ENCODE peak calls at places on chromosomes 11 and 22, in eight cellular contexts. One of them, this sample, is unnamed.

GRCh38 chr22:28917747-28918543 is 34.6 kb downstream of the ZNRF3 start:
- DNase-seq in HT1080: no peak
- DNase-seq in MCF 10A: no peak
- DNase-seq in NCI-H526: peak
- DNase-seq in putamen: no peak
- DNase-seq in left lobe of liver: no peak
- DNase-seq in hepatic stellate cell: no peak
- DNase-seq in ureter: no peak
- DNase-seq in this sample: peak

GRCh38 chr11:72436667-72437066 is 2.3 kb upstream of the CLPB start:
- DNase-seq in ureter: no peak
- DNase-seq in HT1080: no peak
- DNase-seq in NCI-H526: no peak
- DNase-seq in MCF 10A: no peak
- DNase-seq in hepatic stellate cell: no peak
- DNase-seq in putamen: no peak
- DNase-seq in left lobe of liver: no peak
- DNase-seq in this sample: no peak

GRCh38 chr22:38239101-38239761 is 33.6 kb downstream of the TMEM184B start:
- DNase-seq in NCI-H526: no peak
- DNase-seq in putamen: peak
- DNase-seq in hepatic stellate cell: peak
- DNase-seq in HT1080: peak
- DNase-seq in ureter: peak
- DNase-seq in MCF 10A: peak
- DNase-seq in left lobe of liver: no peak
- DNase-seq in this sample: no peak

GRCh38 chr11:119316017-119316728 is 757 bp downstream of the MCAM start:
- DNase-seq in ureter: no peak
- DNase-seq in HT1080: peak
- DNase-seq in NCI-H526: peak
- DNase-seq in MCF 10A: peak
- DNase-seq in left lobe of liver: no peak
- DNase-seq in hepatic stellate cell: peak
- DNase-seq in putamen: peak
- DNase-seq in this sample: peak

GRCh38 chr11:43837879-43838278 is 42.8 kb upstream of the ALKBH3 start:
- DNase-seq in putamen: no peak
- DNase-seq in hepatic stellate cell: no peak
- DNase-seq in ureter: no peak
- DNase-seq in HT1080: no peak
- DNase-seq in left lobe of liver: no peak
- DNase-seq in MCF 10A: no peak
- DNase-seq in NCI-H526: no peak
- DNase-seq in this sample: no peak

GRCh38 chr11:134609361-134610115 is 197.5 kb upstream of the B3GAT1 start:
- DNase-seq in hepatic stellate cell: no peak
- DNase-seq in HT1080: no peak
- DNase-seq in putamen: no peak
- DNase-seq in MCF 10A: no peak
- DNase-seq in ureter: no peak
- DNase-seq in left lobe of liver: no peak
- DNase-seq in NCI-H526: no peak
- DNase-seq in this sample: no peak

GRCh38 chr22:31537019-31537535 is 40.7 kb downstream of the SFI1 start:
- DNase-seq in HT1080: no peak
- DNase-seq in putamen: no peak
- DNase-seq in NCI-H526: no peak
- DNase-seq in ureter: no peak
- DNase-seq in left lobe of liver: no peak
- DNase-seq in MCF 10A: no peak
- DNase-seq in hepatic stellate cell: no peak
- DNase-seq in this sample: no peak

GRCh38 chr11:130523166-130523565 is 74.7 kb downstream of the ADAMTS15 start:
- DNase-seq in MCF 10A: no peak
- DNase-seq in ureter: no peak
- DNase-seq in putamen: no peak
- DNase-seq in left lobe of liver: no peak
- DNase-seq in NCI-H526: no peak
- DNase-seq in hepatic stellate cell: no peak
- DNase-seq in HT1080: no peak
- DNase-seq in this sample: no peak

GRCh38 chr11:78168539-78169477 is 19.6 kb downstream of the KCTD21 start:
- DNase-seq in HT1080: no peak
- DNase-seq in MCF 10A: peak
- DNase-seq in ureter: peak
- DNase-seq in NCI-H526: no peak
- DNase-seq in hepatic stellate cell: peak
- DNase-seq in left lobe of liver: peak
- DNase-seq in putamen: no peak
- DNase-seq in this sample: peak

GRCh38 chr22:49143812-49144211 is 683.9 kb downstream of the BRD1 start:
- DNase-seq in left lobe of liver: no peak
- DNase-seq in NCI-H526: no peak
- DNase-seq in hepatic stellate cell: no peak
- DNase-seq in putamen: no peak
- DNase-seq in ureter: no peak
- DNase-seq in HT1080: no peak
- DNase-seq in MCF 10A: no peak
- DNase-seq in this sample: no peak

GRCh38 chr22:50625568-50626313 is 2.2 kb downstream of the ARSA start:
- DNase-seq in MCF 10A: no peak
- DNase-seq in hepatic stellate cell: no peak
- DNase-seq in NCI-H526: no peak
- DNase-seq in HT1080: no peak
- DNase-seq in putamen: no peak
- DNase-seq in ureter: no peak
- DNase-seq in left lobe of liver: peak
- DNase-seq in this sample: no peak

GRCh38 chr22:43892183-43892894 is 526 bp upstream of the PNPLA5 start:
- DNase-seq in putamen: no peak
- DNase-seq in left lobe of liver: no peak
- DNase-seq in hepatic stellate cell: no peak
- DNase-seq in HT1080: no peak
- DNase-seq in MCF 10A: no peak
- DNase-seq in NCI-H526: no peak
- DNase-seq in ureter: no peak
- DNase-seq in this sample: no peak

GRCh38 chr11:114262681-114263509 is 33.3 kb upstream of the NNMT start:
- DNase-seq in putamen: no peak
- DNase-seq in NCI-H526: peak
- DNase-seq in HT1080: no peak
- DNase-seq in MCF 10A: peak
- DNase-seq in hepatic stellate cell: peak
- DNase-seq in ureter: no peak
- DNase-seq in left lobe of liver: no peak
- DNase-seq in this sample: no peak

GRCh38 chr11:95520765-95521542 is 268.6 kb downstream of the FAM76B start:
- DNase-seq in left lobe of liver: no peak
- DNase-seq in MCF 10A: peak
- DNase-seq in putamen: no peak
- DNase-seq in NCI-H526: no peak
- DNase-seq in hepatic stellate cell: no peak
- DNase-seq in ureter: peak
- DNase-seq in HT1080: peak
- DNase-seq in this sample: no peak

GRCh38 chr22:49719046-49719445 is 108.6 kb downstream of the BRD1 start:
- DNase-seq in NCI-H526: no peak
- DNase-seq in hepatic stellate cell: no peak
- DNase-seq in ureter: no peak
- DNase-seq in left lobe of liver: no peak
- DNase-seq in putamen: no peak
- DNase-seq in HT1080: no peak
- DNase-seq in MCF 10A: no peak
- DNase-seq in this sample: no peak

GRCh38 chr11:124799384-124800225 is 601 bp downstream of the MSANTD2 start:
- DNase-seq in HT1080: peak
- DNase-seq in hepatic stellate cell: peak
- DNase-seq in left lobe of liver: peak
- DNase-seq in MCF 10A: peak
- DNase-seq in NCI-H526: peak
- DNase-seq in ureter: peak
- DNase-seq in putamen: no peak
- DNase-seq in this sample: peak

GRCh38 chr11:128462802-128463385 is 124.5 kb downstream of the ETS1 start:
- DNase-seq in putamen: no peak
- DNase-seq in ureter: no peak
- DNase-seq in NCI-H526: no peak
- DNase-seq in left lobe of liver: no peak
- DNase-seq in MCF 10A: no peak
- DNase-seq in HT1080: no peak
- DNase-seq in hepatic stellate cell: no peak
- DNase-seq in this sample: no peak

GRCh38 chr11:123473941-123474668 is 44.0 kb downstream of the GRAMD1B start:
- DNase-seq in putamen: no peak
- DNase-seq in HT1080: peak
- DNase-seq in MCF 10A: peak
- DNase-seq in left lobe of liver: no peak
- DNase-seq in ureter: no peak
- DNase-seq in NCI-H526: no peak
- DNase-seq in hepatic stellate cell: peak
- DNase-seq in this sample: no peak

GRCh38 chr11:119222308-119222707 is 16.2 kb downstream of the CBL start:
- DNase-seq in HT1080: no peak
- DNase-seq in hepatic stellate cell: peak
- DNase-seq in NCI-H526: peak
- DNase-seq in ureter: no peak
- DNase-seq in putamen: peak
- DNase-seq in MCF 10A: no peak
- DNase-seq in left lobe of liver: no peak
- DNase-seq in this sample: no peak

GRCh38 chr11:85961930-85962363 is 106.8 kb downstream of the CCDC83 start:
- DNase-seq in HT1080: no peak
- DNase-seq in NCI-H526: no peak
- DNase-seq in MCF 10A: no peak
- DNase-seq in ureter: no peak
- DNase-seq in putamen: no peak
- DNase-seq in left lobe of liver: no peak
- DNase-seq in hepatic stellate cell: no peak
- DNase-seq in this sample: no peak

GRCh38 chr22:22032906-22033802 is 50.6 kb upstream of the TOP3B start:
- DNase-seq in hepatic stellate cell: no peak
- DNase-seq in left lobe of liver: no peak
- DNase-seq in MCF 10A: no peak
- DNase-seq in NCI-H526: no peak
- DNase-seq in putamen: no peak
- DNase-seq in HT1080: no peak
- DNase-seq in ureter: no peak
- DNase-seq in this sample: no peak

GRCh38 chr11:120147950-120148270 is 10.0 kb upstream of the TRIM29 start:
- DNase-seq in HT1080: no peak
- DNase-seq in putamen: no peak
- DNase-seq in ureter: no peak
- DNase-seq in MCF 10A: peak
- DNase-seq in hepatic stellate cell: no peak
- DNase-seq in NCI-H526: no peak
- DNase-seq in left lobe of liver: peak
- DNase-seq in this sample: no peak

GRCh38 chr11:97815667-97816066 is 1205.1 kb upstream of the CNTN5 start:
- DNase-seq in NCI-H526: no peak
- DNase-seq in HT1080: no peak
- DNase-seq in hepatic stellate cell: peak
- DNase-seq in MCF 10A: no peak
- DNase-seq in left lobe of liver: no peak
- DNase-seq in putamen: no peak
- DNase-seq in ureter: no peak
- DNase-seq in this sample: no peak

GRCh38 chr22:22425783-22426624 is 82.5 kb downstream of the ZNF280B start:
- DNase-seq in putamen: no peak
- DNase-seq in NCI-H526: no peak
- DNase-seq in ureter: no peak
- DNase-seq in hepatic stellate cell: no peak
- DNase-seq in MCF 10A: no peak
- DNase-seq in left lobe of liver: no peak
- DNase-seq in HT1080: no peak
- DNase-seq in this sample: no peak

GRCh38 chr11:1453611-1454386 is 32.8 kb downstream of the MOB2 start:
- DNase-seq in NCI-H526: peak
- DNase-seq in HT1080: peak
- DNase-seq in left lobe of liver: no peak
- DNase-seq in hepatic stellate cell: no peak
- DNase-seq in MCF 10A: no peak
- DNase-seq in putamen: no peak
- DNase-seq in ureter: no peak
- DNase-seq in this sample: no peak

GRCh38 chr11:83768476-83768875 is 482.3 kb upstream of the CCDC90B start:
- DNase-seq in ureter: no peak
- DNase-seq in MCF 10A: no peak
- DNase-seq in putamen: no peak
- DNase-seq in hepatic stellate cell: no peak
- DNase-seq in HT1080: no peak
- DNase-seq in left lobe of liver: no peak
- DNase-seq in NCI-H526: no peak
- DNase-seq in this sample: no peak

GRCh38 chr11:111378773-111379499 is at the start of gene POU2AF1:
- DNase-seq in MCF 10A: peak
- DNase-seq in left lobe of liver: no peak
- DNase-seq in putamen: no peak
- DNase-seq in NCI-H526: no peak
- DNase-seq in hepatic stellate cell: no peak
- DNase-seq in ureter: no peak
- DNase-seq in HT1080: peak
- DNase-seq in this sample: peak

GRCh38 chr11:119319136-119319701 is 2.3 kb upstream of the MCAM start:
- DNase-seq in left lobe of liver: no peak
- DNase-seq in hepatic stellate cell: no peak
- DNase-seq in HT1080: no peak
- DNase-seq in NCI-H526: no peak
- DNase-seq in MCF 10A: no peak
- DNase-seq in putamen: no peak
- DNase-seq in ureter: no peak
- DNase-seq in this sample: no peak

GRCh38 chr11:121328967-121329653 is 36.5 kb downstream of the SC5D start:
- DNase-seq in ureter: no peak
- DNase-seq in putamen: no peak
- DNase-seq in hepatic stellate cell: no peak
- DNase-seq in NCI-H526: peak
- DNase-seq in left lobe of liver: no peak
- DNase-seq in HT1080: peak
- DNase-seq in MCF 10A: no peak
- DNase-seq in this sample: no peak

GRCh38 chr22:19368876-19369275 is 62.7 kb downstream of the HIRA start:
- DNase-seq in putamen: no peak
- DNase-seq in NCI-H526: no peak
- DNase-seq in ureter: no peak
- DNase-seq in hepatic stellate cell: no peak
- DNase-seq in HT1080: no peak
- DNase-seq in MCF 10A: no peak
- DNase-seq in left lobe of liver: peak
- DNase-seq in this sample: no peak

GRCh38 chr11:19242184-19242932 is 1.6 kb upstream of the E2F8 start:
- DNase-seq in MCF 10A: no peak
- DNase-seq in HT1080: no peak
- DNase-seq in left lobe of liver: no peak
- DNase-seq in putamen: no peak
- DNase-seq in NCI-H526: no peak
- DNase-seq in hepatic stellate cell: no peak
- DNase-seq in ureter: no peak
- DNase-seq in this sample: peak

GRCh38 chr11:74157169-74157568 is 13.6 kb downstream of the C2CD3 start:
- DNase-seq in hepatic stellate cell: no peak
- DNase-seq in NCI-H526: peak
- DNase-seq in left lobe of liver: no peak
- DNase-seq in MCF 10A: no peak
- DNase-seq in HT1080: peak
- DNase-seq in putamen: no peak
- DNase-seq in ureter: no peak
- DNase-seq in this sample: no peak

GRCh38 chr11:2929880-2930704 is 872 bp upstream of the PHLDA2 start:
- DNase-seq in HT1080: peak
- DNase-seq in MCF 10A: peak
- DNase-seq in NCI-H526: no peak
- DNase-seq in left lobe of liver: no peak
- DNase-seq in putamen: no peak
- DNase-seq in ureter: no peak
- DNase-seq in hepatic stellate cell: peak
- DNase-seq in this sample: peak

GRCh38 chr11:107493117-107493516 is 35.5 kb upstream of the CWF19L2 start:
- DNase-seq in hepatic stellate cell: no peak
- DNase-seq in left lobe of liver: no peak
- DNase-seq in ureter: no peak
- DNase-seq in MCF 10A: peak
- DNase-seq in putamen: no peak
- DNase-seq in NCI-H526: no peak
- DNase-seq in HT1080: peak
- DNase-seq in this sample: no peak